ENCODE peak calls at places on chromosome 12, in six cellular contexts. P, C, G, D, N and W are unnamed samples.

GRCh38 chr12:20507711-20508110 is 139.4 kb downstream of the PDE3A start:
- DNase-seq in P (no peak), C (no peak), G (no peak), D (no peak), N (no peak), W (no peak)

GRCh38 chr12:80814453-80814852 is 97.7 kb downstream of the MYF5 start:
- DNase-seq in P (no peak), C (no peak), G (no peak), D (no peak), N (no peak), W (no peak)

GRCh38 chr12:60205500-60205899 is 609.7 kb downstream of the SLC16A7 start:
- DNase-seq in P (no peak), C (peak; percentile 50), G (no peak), D (no peak), N (no peak), W (no peak)

GRCh38 chr12:53676715-53677611 is 1.1 kb upstream of the ATP5MC2 start:
- DNase-seq in P (peak; percentile 79), C (peak; percentile 55), G (peak; percentile 73), D (peak; percentile 66), N (no peak), W (no peak)

GRCh38 chr12:78305808-78306207 is 475.1 kb downstream of the NAV3 start:
- DNase-seq in P (no peak), C (no peak), G (no peak), D (no peak), N (no peak), W (no peak)

GRCh38 chr12:74647241-74647640 is 109.6 kb downstream of the ATXN7L3B start:
- DNase-seq in P (no peak), C (no peak), G (no peak), D (no peak), N (no peak), W (no peak)

GRCh38 chr12:27463826-27464554 is 17.5 kb downstream of the SMCO2 start:
- DNase-seq in P (no peak), C (no peak), G (no peak), D (peak; percentile 83), N (no peak), W (no peak)

GRCh38 chr12:75933136-75933535 is 98.4 kb downstream of the PHLDA1 start:
- DNase-seq in P (no peak), C (peak; percentile 83), G (no peak), D (no peak), N (no peak), W (no peak)

GRCh38 chr12:29451886-29452285 is 45.6 kb downstream of the OVCH1 start:
- DNase-seq in P (no peak), C (no peak), G (no peak), D (no peak), N (no peak), W (no peak)

GRCh38 chr12:53005215-53005985 is 856 bp upstream of the EIF4B start:
- DNase-seq in P (peak; percentile 57), C (no peak), G (peak; percentile 68), D (peak; percentile 47), N (peak; percentile 19), W (no peak)

GRCh38 chr12:67827820-67828383 is 161.3 kb upstream of the IFNG-AS1 start:
- DNase-seq in P (no peak), C (peak; percentile 97), G (no peak), D (no peak), N (no peak), W (peak; percentile 46)

GRCh38 chr12:65649126-65649525 is 175.2 kb upstream of the HMGA2 start:
- DNase-seq in P (no peak), C (peak; percentile 99), G (no peak), D (no peak), N (no peak), W (no peak)

GRCh38 chr12:17030338-17030737 is 424.4 kb upstream of the LMO3 start:
- DNase-seq in P (no peak), C (no peak), G (no peak), D (no peak), N (no peak), W (no peak)

GRCh38 chr12:53623986-53624385 is 2.2 kb downstream of the ATF7 start:
- DNase-seq in P (no peak), C (peak; percentile 67), G (no peak), D (no peak), N (no peak), W (no peak)

GRCh38 chr12:132320767-132321211 is 8.6 kb downstream of the GALNT9 start:
- DNase-seq in P (peak; percentile 30), C (no peak), G (no peak), D (no peak), N (no peak), W (no peak)

GRCh38 chr12:10293151-10293550 is 14.5 kb upstream of the KLRD1 start:
- DNase-seq in P (no peak), C (no peak), G (no peak), D (no peak), N (no peak), W (no peak)

GRCh38 chr12:87302126-87302732 is 727.0 kb downstream of the C12orf50 start:
- DNase-seq in P (no peak), C (no peak), G (no peak), D (no peak), N (no peak), W (no peak)

GRCh38 chr12:113273053-113273725 is 51.9 kb downstream of the TPCN1 start:
- DNase-seq in P (peak; percentile 49), C (no peak), G (peak; percentile 46), D (peak; percentile 19), N (no peak), W (no peak)

GRCh38 chr12:48197549-48197966 is 5.5 kb downstream of the OR10AD1 start:
- DNase-seq in P (no peak), C (peak; percentile 39), G (no peak), D (no peak), N (peak; percentile 43), W (no peak)

GRCh38 chr12:63064080-63064479 is 86.9 kb downstream of the AVPR1A start:
- DNase-seq in P (no peak), C (peak; percentile 24), G (no peak), D (no peak), N (no peak), W (no peak)

GRCh38 chr12:9721394-9722092 is 11.4 kb downstream of the CLECL1 start:
- DNase-seq in P (no peak), C (no peak), G (no peak), D (no peak), N (peak; percentile 92), W (peak; percentile 69)

GRCh38 chr12:53994691-53995310 is 5.2 kb upstream of the HOXC9 start:
- DNase-seq in P (no peak), C (no peak), G (no peak), D (no peak), N (no peak), W (no peak)

GRCh38 chr12:54389536-54390175 is 5.1 kb upstream of the ZNF385A start:
- DNase-seq in P (peak; percentile 39), C (no peak), G (no peak), D (no peak), N (no peak), W (no peak)

GRCh38 chr12:52618866-52619265 is 507 bp upstream of the KRT73 start:
- DNase-seq in P (no peak), C (no peak), G (no peak), D (no peak), N (no peak), W (no peak)

GRCh38 chr12:49899921-49900320 is 3.8 kb downstream of the FAIM2 start:
- DNase-seq in P (peak; percentile 10), C (no peak), G (no peak), D (peak; percentile 13), N (no peak), W (no peak)

GRCh38 chr12:89862511-89863331 is 154.1 kb upstream of the ATP2B1 start:
- DNase-seq in P (no peak), C (no peak), G (no peak), D (no peak), N (peak; percentile 91), W (peak; percentile 85)

GRCh38 chr12:116708826-116709756 is 28.8 kb downstream of the SPRING1 start:
- DNase-seq in P (no peak), C (peak; percentile 49), G (no peak), D (peak; percentile 64), N (peak; percentile 82), W (no peak)

GRCh38 chr12:15669256-15669948 is 119.8 kb downstream of the EPS8 start:
- DNase-seq in P (no peak), C (no peak), G (no peak), D (no peak), N (no peak), W (no peak)
- H3K4me3 ChIP-seq in P (no peak overlapping the region), C (no peak overlapping the region), G (no peak overlapping the region), D (no peak overlapping the region), N (no peak overlapping the region), W (no peak overlapping the region)

GRCh38 chr12:123524378-123524777 is 9.1 kb downstream of the RILPL1 start:
- DNase-seq in P (no peak), C (no peak), G (no peak), D (no peak), N (no peak), W (no peak)
- TF ChIP-seq CTCF in P (no peak), C (no peak), G (no peak), D (no peak), N (no peak), W (no peak)

GRCh38 chr12:107027304-107028053 is 40.5 kb upstream of the MTERF2 start:
- DNase-seq in P (no peak), C (peak; percentile 97), G (no peak), D (no peak), N (no peak), W (no peak)
- H3K4me3 ChIP-seq in P (peak overlapping the region; percentile 51), C (no peak overlapping the region), G (no peak overlapping the region), D (no peak overlapping the region), N (no peak overlapping the region), W (no peak overlapping the region)

GRCh38 chr12:30696486-30696885 is 817 bp upstream of the IPO8 start:
- DNase-seq in P (peak; percentile 48), C (no peak), G (no peak), D (peak; percentile 30), N (no peak), W (no peak)

GRCh38 chr12:30696103-30696408 is 387 bp upstream of the IPO8 start:
- DNase-seq in P (no peak), C (no peak), G (no peak), D (no peak), N (no peak), W (no peak)

GRCh38 chr12:30694412-30694955 is 1.2 kb downstream of the IPO8 start:
- DNase-seq in P (no peak), C (no peak), G (no peak), D (no peak), N (peak; percentile 50), W (no peak)

GRCh38 chr12:30694971-30695326 is 720 bp downstream of the IPO8 start:
- DNase-seq in P (peak; percentile 61), C (peak; percentile 53), G (peak; percentile 78), D (peak; percentile 33), N (peak; percentile 26), W (no peak)

DNA sequence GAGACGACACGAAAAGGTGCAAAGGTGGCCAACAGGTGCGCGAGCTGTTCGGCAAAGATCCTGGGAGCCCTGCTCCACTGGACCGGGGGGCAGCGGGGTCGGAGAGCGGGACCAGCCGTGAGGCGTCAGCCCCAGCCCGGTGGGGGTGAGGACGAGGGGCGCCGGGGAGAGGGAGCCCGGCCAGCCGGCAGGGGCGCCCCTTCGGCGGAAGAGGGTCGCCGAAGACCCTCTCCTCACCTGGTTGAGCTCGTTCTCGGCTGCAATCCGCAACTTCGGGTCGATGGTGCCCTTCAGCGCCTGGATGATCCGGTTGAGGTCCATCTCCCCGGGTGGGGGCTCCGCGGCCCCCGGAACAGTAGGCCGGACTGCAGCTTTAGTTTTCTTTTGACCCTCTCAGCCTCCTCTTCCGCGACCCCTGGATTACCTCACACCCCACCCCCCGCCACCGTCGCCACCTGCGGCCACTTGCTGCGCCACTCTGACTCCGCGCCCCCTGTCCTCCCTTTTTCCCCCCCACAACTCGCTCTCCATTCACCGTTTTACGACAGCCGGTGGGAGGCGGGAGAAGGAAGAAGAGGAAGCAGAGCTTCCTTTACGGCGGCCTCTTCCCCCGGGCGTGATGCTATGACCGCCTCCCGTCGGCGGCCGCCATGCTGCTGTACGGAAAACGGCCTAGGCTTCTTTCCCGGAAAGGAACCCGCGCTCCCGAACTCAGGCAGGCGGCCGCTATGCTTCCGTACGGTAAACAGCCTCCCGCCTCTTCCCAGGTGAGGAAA is at the start of gene IPO8:
- DNase-seq in P (peak; percentile 96), C (peak; percentile 93), G (peak; percentile 96), D (peak; percentile 94), N (peak; percentile 92), W (peak; percentile 72)
- TF ChIP-seq CTCF in P (peak; percentile 26), C (peak; percentile 50), G (peak; percentile 33), D (peak; percentile 14), N (peak; percentile 69), W (peak; percentile 59)